ENCODE peak calls at places on chromosomes 3 and 15, in eight cellular contexts. A, P, N, O, V, Q, H and S are unnamed samples.

GRCh38 chr3:153163349-153164008 is 1.5 kb downstream of the RAP2B start:
- DNase-seq in A (no peak), H (peak), O (peak), V (peak), N (peak), Q (no peak), P (no peak), S (peak)

GRCh38 chr3:128524374-128525299 is 31.6 kb upstream of the GATA2 start:
- DNase-seq in O (no peak), V (no peak), N (no peak), P (no peak), Q (no peak), A (no peak), H (no peak), S (no peak)

GRCh38 chr3:12224181-12225147 is 64.4 kb upstream of the PPARG start:
- DNase-seq in O (peak), H (peak), N (peak), Q (peak), P (peak), A (peak), V (no peak), S (peak)

GRCh38 chr3:5348229-5348628 is 160.7 kb downstream of the EDEM1 start:
- DNase-seq in A (no peak), P (no peak), Q (no peak), O (no peak), V (no peak), N (no peak), H (peak), S (no peak)

GRCh38 chr15:56160966-56161365 is 82.7 kb downstream of the RFX7 start:
- DNase-seq in V (no peak), H (no peak), N (no peak), A (no peak), P (no peak), O (no peak), Q (no peak), S (no peak)

GRCh38 chr15:64813075-64813474 is 12.4 kb downstream of the PIF1 start:
- DNase-seq in V (peak), O (peak), Q (no peak), N (peak), H (peak), P (no peak), A (no peak), S (no peak)

GRCh38 chr3:113070226-113071220 is 79.7 kb downstream of the GTPBP8 start:
- DNase-seq in P (no peak), V (no peak), Q (no peak), N (peak), O (no peak), A (no peak), H (peak), S (peak)

GRCh38 chr3:195512798-195513345 is 30.3 kb downstream of the PPP1R2 start:
- DNase-seq in P (no peak), H (no peak), N (peak), Q (no peak), A (no peak), O (no peak), V (no peak), S (no peak)

GRCh38 chr3:171776411-171776810 is 33.9 kb downstream of the PLD1 start:
- DNase-seq in Q (no peak), H (no peak), A (no peak), V (no peak), O (no peak), P (no peak), N (no peak), S (no peak)

GRCh38 chr15:41796457-41796856 is 22.2 kb downstream of the MAPKBP1 start:
- DNase-seq in Q (no peak), A (no peak), O (peak), H (no peak), N (peak), V (no peak), P (no peak), S (no peak)

GRCh38 chr3:156586905-156587766 is 32.2 kb upstream of the SSR3 start:
- DNase-seq in V (no peak), N (no peak), H (no peak), P (no peak), Q (no peak), A (no peak), O (no peak), S (no peak)

GRCh38 chr15:48089664-48090063 is 31.1 kb upstream of the SLC24A5 start:
- DNase-seq in P (no peak), H (no peak), A (no peak), V (no peak), N (no peak), Q (no peak), O (no peak), S (no peak)

GRCh38 chr15:101052681-101053121 is 133.5 kb downstream of the LRRK1 start:
- DNase-seq in N (peak), A (peak), H (no peak), P (no peak), O (no peak), Q (peak), V (peak), S (no peak)

GRCh38 chr15:62887113-62887570 is 155.4 kb upstream of the TPM1 start:
- DNase-seq in P (no peak), N (peak), A (no peak), V (no peak), H (no peak), Q (no peak), O (no peak), S (no peak)

GRCh38 chr3:127015282-127016042 is 32.5 kb downstream of the PLXNA1 start:
- DNase-seq in H (peak), Q (no peak), O (no peak), V (no peak), A (no peak), P (no peak), N (peak), S (no peak)

GRCh38 chr3:52231502-52232278 is 6.2 kb upstream of the TLR9 start:
- DNase-seq in V (peak), A (peak), N (peak), O (peak), H (peak), Q (peak), P (peak), S (no peak)

GRCh38 chr3:182294256-182294655 is 499.0 kb upstream of the ATP11B start:
- DNase-seq in P (no peak), H (no peak), A (no peak), O (no peak), N (no peak), V (no peak), Q (no peak), S (no peak)

GRCh38 chr3:151345854-151346253 is 16.5 kb upstream of the P2RY13 start:
- DNase-seq in V (no peak), H (no peak), P (no peak), A (no peak), Q (no peak), O (peak), N (peak), S (no peak)

GRCh38 chr3:4245671-4246070 is 57.5 kb upstream of the SETMAR start:
- DNase-seq in Q (no peak), H (peak), O (no peak), P (peak), A (no peak), V (no peak), N (peak), S (no peak)

GRCh38 chr15:75171408-75171807 is 30.3 kb upstream of the C15orf39 start:
- DNase-seq in O (peak), A (no peak), P (no peak), V (no peak), Q (no peak), N (no peak), H (no peak), S (no peak)

GRCh38 chr3:193987186-193987585 is 148.8 kb upstream of the HES1 start:
- DNase-seq in Q (no peak), P (no peak), H (no peak), O (no peak), V (no peak), A (no peak), N (no peak), S (no peak)

DNA sequence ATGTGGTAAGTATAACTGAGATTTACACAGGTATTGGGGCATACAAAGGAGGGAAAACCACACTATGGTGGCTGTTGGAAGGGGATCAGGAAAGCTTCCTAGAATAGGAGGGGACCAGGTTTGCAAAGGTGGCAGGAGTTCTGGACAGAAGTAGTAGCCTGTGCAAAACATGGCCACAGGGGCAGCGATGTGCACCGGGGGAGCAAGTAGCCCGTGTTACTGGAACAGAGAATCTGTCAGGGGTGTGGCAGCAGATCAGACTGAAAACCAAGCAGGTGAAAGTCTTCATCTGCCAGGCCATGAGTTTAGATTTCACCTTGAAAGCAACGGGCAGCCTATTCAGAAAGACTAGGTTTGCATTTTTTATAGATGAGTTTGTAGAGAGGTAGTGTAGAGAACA is 182.3 kb upstream of the LPP start:
- DNase-seq in O (no peak), A (no peak), V (no peak), H (no peak), Q (no peak), P (peak), N (no peak), S (no peak)
- TF ChIP-seq CTCF in O (no peak), A (no peak), V (no peak), H (no peak), Q (no peak), P (no peak), N (no peak), S (no peak)

GRCh38 chr3:163328680-163329079 is 1749.6 kb downstream of the SI start:
- DNase-seq in V (no peak), A (no peak), Q (no peak), O (no peak), N (no peak), H (peak), P (peak), S (no peak)
- TF ChIP-seq CTCF in V (no peak), A (no peak), Q (no peak), O (no peak), N (no peak), H (no peak), P (peak), S (no peak)

GRCh38 chr3:49899815-49900214 is 3.9 kb downstream of the MST1R start:
- DNase-seq in P (peak), V (no peak), H (no peak), A (no peak), Q (no peak), O (peak), N (no peak), S (no peak)
- TF ChIP-seq CTCF in P (peak), V (no peak), H (peak), A (no peak), Q (no peak), O (peak), N (no peak), S (no peak)

GRCh38 chr15:88454867-88455810 is 12.0 kb downstream of the MRPL46 start:
- DNase-seq in N (peak), V (peak), H (peak), O (peak), P (peak), A (peak), Q (no peak), S (peak)
- TF ChIP-seq CTCF in N (peak), V (peak), H (peak), O (peak), P (peak), A (peak), Q (no peak), S (peak)

GRCh38 chr3:173396191-173397041 is 1.1 kb upstream of the NLGN1 start:
- DNase-seq in Q (no peak), H (no peak), N (peak), O (peak), A (no peak), V (no peak), P (peak), S (peak)

GRCh38 chr3:173397161-173398110 is at the start of gene NLGN1:
- DNase-seq in H (no peak), Q (no peak), A (no peak), P (peak), O (no peak), N (peak), V (peak), S (peak)

GRCh38 chr3:173395073-173395411 is 2.5 kb upstream of the NLGN1 start:
- DNase-seq in H (no peak), O (peak), Q (no peak), A (no peak), N (no peak), P (no peak), V (no peak), S (peak)

GRCh38 chr3:173398111-173398479 is 551 bp downstream of the NLGN1 start:
- DNase-seq in P (no peak), N (no peak), V (no peak), O (peak), A (no peak), Q (no peak), H (no peak), S (no peak)

DNA sequence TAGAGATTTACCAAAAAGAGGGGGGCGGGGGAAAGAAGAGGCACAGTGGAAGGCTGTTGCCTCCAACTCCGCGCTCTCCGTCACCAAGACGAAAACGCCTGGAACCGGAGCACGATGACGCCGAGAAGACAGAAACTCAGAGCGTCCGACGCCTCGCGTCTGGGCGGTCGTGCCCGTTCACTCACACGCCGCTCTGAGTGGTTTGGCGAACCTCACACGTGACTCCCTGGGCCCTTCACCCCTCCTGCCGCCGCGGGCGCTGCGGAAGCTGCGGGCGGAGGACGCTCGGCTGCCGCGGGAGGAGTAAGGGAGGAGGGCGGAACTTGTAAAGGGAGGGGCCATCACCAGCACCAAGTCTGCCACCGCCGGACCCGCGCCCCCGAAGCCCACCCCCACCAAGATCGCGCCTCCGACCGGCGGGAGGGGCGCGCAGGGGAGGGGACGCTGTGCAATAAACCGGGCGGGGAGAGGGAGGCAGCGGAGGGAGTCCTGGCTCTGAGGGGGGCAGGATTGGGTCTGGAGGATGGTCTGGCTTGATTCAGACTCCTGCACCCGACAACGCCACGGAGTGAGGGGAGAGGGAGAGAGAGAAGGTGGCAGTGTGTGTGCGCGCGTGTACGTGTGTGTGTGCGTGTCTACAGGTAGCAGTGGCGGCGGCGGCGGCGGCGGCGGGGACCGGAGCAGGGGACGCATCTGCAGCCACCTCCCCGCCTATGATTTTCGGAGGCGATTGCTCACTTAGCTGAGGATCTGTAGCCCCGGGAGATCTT is 1.9 kb upstream of the NLGN1 start:
- DNase-seq in H (peak), P (peak), A (no peak), N (peak), Q (no peak), V (peak), O (peak), S (peak)
- TF ChIP-seq CTCF in H (no peak), P (no peak), A (no peak), N (no peak), Q (no peak), V (no peak), O (no peak), S (no peak)